ENCODE peak calls at places on chromosomes 7 and 10, in four cellular contexts. M is HCT116, F is K562, V is upper lobe of left lung. D is an unnamed sample.

GRCh38 chr7:44658979-44659378 is 52.6 kb downstream of the OGDH start:
- ATAC-seq in M (no peak), F (no peak), V (no peak), D (no peak)

GRCh38 chr10:106971411-106971831 is 193.1 kb downstream of the SORCS1 start:
- ATAC-seq in M (no peak), F (no peak), V (no peak), D (no peak)

GRCh38 chr7:101696-102376 is 90.5 kb upstream of the FAM20C start:
- ATAC-seq in M (no peak), F (no peak), V (peak; percentile 19), D (no peak)

GRCh38 chr7:48636391-48637015 is 287.8 kb upstream of the CDC14C start:
- ATAC-seq in M (no peak), F (no peak), V (no peak), D (no peak)

GRCh38 chr7:41885078-41885477 is 182.2 kb upstream of the INHBA start:
- ATAC-seq in M (no peak), F (no peak), V (no peak), D (no peak)

GRCh38 chr7:116231543-116232401 is 21.4 kb downstream of the TES start:
- ATAC-seq in M (no peak), F (peak; percentile 67), V (no peak), D (no peak)

GRCh38 chr10:32049113-32049512 is 7.1 kb downstream of the KIF5B start:
- ATAC-seq in M (no peak), F (no peak), V (no peak), D (no peak)

GRCh38 chr7:5143935-5144903 is 45.8 kb upstream of the WIPI2 start:
- ATAC-seq in M (no peak), F (peak; percentile 69), V (peak; percentile 37), D (peak; percentile 13)

GRCh38 chr10:8325015-8325414 is 270.5 kb downstream of the GATA3 start:
- ATAC-seq in M (no peak), F (no peak), V (no peak), D (no peak)

GRCh38 chr7:152522551-152522950 is 86.7 kb upstream of the KMT2C start:
- ATAC-seq in M (no peak), F (no peak), V (no peak), D (no peak)

GRCh38 chr7:2909043-2909442 is 64.9 kb upstream of the GNA12 start:
- ATAC-seq in M (no peak), F (no peak), V (no peak), D (no peak)

GRCh38 chr7:2760098-2760889 is 72.3 kb downstream of the AMZ1 start:
- ATAC-seq in M (peak; percentile 67), F (peak; percentile 77), V (no peak), D (no peak)

GRCh38 chr10:46516660-46517416 is 39.6 kb downstream of the GPRIN2 start:
- ATAC-seq in M (peak; percentile 65), F (no peak), V (peak; percentile 9), D (no peak)

GRCh38 chr7:133047321-133047720 is 34.6 kb downstream of the CHCHD3 start:
- ATAC-seq in M (no peak), F (no peak), V (no peak), D (no peak)

GRCh38 chr7:99386584-99387238 is 12.2 kb downstream of the ARPC1B start:
- ATAC-seq in M (peak; percentile 81), F (peak; percentile 93), V (peak; percentile 16), D (no peak)

GRCh38 chr7:76252020-76252419 is 50.3 kb downstream of the SRRM3 start:
- ATAC-seq in M (no peak), F (no peak), V (no peak), D (no peak)

GRCh38 chr7:138864667-138865066 is 66.7 kb upstream of the ATP6V0A4 start:
- ATAC-seq in M (peak; percentile 49), F (no peak), V (no peak), D (no peak)

GRCh38 chr7:22193361-22194016 is 163.5 kb downstream of the RAPGEF5 start:
- ATAC-seq in M (no peak), F (no peak), V (peak; percentile 54), D (peak; percentile 74)

GRCh38 chr7:129906700-129907099 is 46.1 kb downstream of the UBE2H start:
- ATAC-seq in M (peak; percentile 75), F (no peak), V (no peak), D (peak; percentile 34)
- H3K4me3 ChIP-seq in M (no peak overlapping the region), F (no peak overlapping the region), V (no peak overlapping the region), D (no peak overlapping the region)

GRCh38 chr10:22229756-22230330 is 12.0 kb upstream of the EBLN1 start:
- ATAC-seq in M (no peak), F (no peak), V (no peak), D (no peak)
- TF ChIP-seq POLR2AphosphoS5 in M (no peak), F (no peak), V (no peak), D (no peak)

DNA sequence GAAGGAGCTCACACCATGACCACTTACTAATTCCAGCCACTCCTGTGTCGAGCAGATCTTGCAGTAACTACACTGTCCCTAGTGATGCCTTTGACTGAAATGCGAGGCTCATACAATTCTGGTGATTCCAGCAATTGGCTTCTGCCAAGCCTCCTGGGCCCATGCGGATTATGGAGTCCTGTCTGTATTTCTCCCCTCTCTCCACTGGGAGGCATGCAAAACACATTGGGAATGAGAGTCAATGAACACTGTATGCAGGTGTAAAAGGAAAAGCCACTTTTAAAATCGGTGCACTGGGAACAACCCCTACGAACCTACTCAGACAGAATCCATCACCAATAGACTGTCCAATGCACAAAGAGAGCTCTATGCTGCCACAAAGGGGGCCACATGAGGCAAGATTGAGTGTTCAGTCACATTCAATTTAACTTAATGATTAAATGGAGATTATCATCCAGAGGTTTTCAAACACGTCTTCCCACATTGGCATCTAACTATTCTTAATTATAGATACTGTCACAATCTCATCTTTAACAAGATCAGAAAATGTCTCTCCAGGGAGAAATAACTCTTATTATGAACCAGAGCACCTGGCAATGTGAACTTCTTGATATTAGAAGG is 550.6 kb downstream of the GLRX3 start:
- ATAC-seq in M (peak; percentile 47), F (peak; percentile 55), V (no peak), D (no peak)
- TF ChIP-seq CTCF in M (peak; percentile 11), F (peak; percentile 20), V (peak; percentile 31), D (no peak)

DNA sequence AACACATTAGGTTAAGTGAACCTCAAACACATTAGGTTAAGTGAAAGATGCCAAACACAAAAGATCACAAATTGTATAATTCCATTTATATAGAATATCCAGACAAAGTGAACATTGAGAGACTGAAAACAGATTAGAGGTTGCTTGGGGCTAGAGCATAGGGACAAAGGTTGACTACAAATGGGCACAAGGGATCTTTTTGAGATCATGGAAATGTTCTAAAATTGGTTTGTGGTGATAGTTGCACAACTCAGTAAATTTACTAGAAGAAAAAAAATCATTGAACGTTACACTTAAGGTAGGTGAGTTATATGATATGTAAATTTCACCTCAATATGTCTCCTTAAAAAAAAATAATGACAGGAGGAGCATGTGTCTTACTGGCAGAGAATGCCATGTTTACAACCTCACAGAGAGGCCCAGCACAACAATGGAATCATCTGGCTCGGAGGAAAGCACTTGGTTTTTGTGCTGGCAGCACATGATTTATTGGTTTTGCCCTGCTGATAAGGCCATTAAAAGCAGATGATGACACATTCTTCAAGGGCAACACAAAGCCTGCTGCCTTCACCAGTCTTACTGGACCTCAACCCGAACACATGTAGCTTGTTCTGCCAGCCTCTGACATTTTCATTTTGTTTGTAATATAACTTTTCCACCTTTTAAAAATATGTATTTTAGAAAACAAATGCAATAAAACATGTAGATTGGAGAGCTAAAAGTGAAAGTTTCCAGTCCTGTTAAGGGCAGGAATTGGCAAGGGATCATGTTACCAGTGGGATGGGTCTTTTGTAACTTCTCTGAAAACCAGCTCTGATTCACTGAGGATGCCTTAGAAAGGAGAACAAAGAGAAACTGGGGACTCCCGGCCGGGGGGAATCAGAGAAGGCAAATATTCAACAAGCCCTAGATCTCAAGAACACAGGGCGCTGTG is 11.9 kb upstream of the LMOD2 start:
- ATAC-seq in M (peak; percentile 82), F (peak; percentile 73), V (no peak), D (peak; percentile 66)
- H3K4me3 ChIP-seq in M (peak overlapping the region; percentile 1), F (no peak overlapping the region), V (no peak overlapping the region), D (no peak overlapping the region)

GRCh38 chr7:73945022-73945421 is 83.0 kb upstream of the ELN start:
- ATAC-seq in M (no peak), F (no peak), V (no peak), D (no peak)

GRCh38 chr7:73937014-73937413 is 76.1 kb downstream of the TMEM270 start:
- ATAC-seq in M (no peak), F (no peak), V (no peak), D (no peak)

GRCh38 chr7:73940701-73941238 is 79.8 kb downstream of the TMEM270 start:
- ATAC-seq in M (no peak), F (no peak), V (no peak), D (no peak)

GRCh38 chr7:73939528-73939927 is 78.6 kb downstream of the TMEM270 start:
- ATAC-seq in M (no peak), F (no peak), V (no peak), D (no peak)

DNA sequence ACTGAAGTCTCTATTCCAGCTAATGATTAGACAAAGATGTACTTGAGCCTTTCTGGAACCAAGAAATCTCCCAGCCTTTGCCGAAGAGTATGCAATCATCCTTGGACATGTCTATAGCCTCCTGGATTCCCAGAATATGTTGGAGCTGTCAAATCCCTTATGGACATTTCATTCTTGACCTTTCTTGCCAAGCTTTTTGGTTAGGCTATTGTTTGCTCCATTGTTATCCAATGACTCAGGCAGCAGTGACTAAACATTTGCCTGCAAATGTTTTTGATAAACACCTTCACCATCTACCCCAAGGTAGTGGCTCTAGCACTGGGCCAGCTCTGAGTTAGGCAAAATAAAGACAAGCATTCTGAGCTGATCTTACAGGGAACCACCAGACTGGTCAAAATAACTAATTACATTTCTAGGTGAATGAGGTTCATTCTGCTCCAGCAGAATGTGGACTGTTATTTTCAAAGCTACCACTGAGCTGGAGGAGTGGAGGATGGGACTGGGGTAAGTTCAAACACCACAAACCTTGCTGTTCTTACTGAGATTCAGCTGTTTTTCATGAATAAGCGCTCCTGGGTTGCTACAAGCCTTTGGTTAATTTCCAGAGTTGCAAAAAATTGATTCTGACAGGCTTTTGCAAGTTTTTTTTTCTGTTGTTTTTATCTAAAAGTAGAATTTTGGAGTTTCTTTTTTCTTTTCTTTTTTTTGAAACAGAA is 81.0 kb downstream of the TMEM270 start:
- ATAC-seq in M (peak; percentile 74), F (no peak), V (no peak), D (peak; percentile 71)
- TF ChIP-seq POLR2AphosphoS5 in M (no peak), F (no peak), V (no peak), D (peak; percentile 41)

GRCh38 chr7:12640299-12641096 is 46.9 kb upstream of the ARL4A start:
- ATAC-seq in M (no peak), F (no peak), V (no peak), D (no peak)
- TF ChIP-seq CTCF in M (no peak), F (no peak), V (no peak), D (no peak)